ENCODE peak calls at places on chromosomes 5 and 9, in nine cellular contexts. C is neural progenitor cell, R is AG04450, U is psoas muscle, M is choroid plexus epithelial cell, I is IMR-90, V is breast epithelium, T is adipocyte, X is cardiac muscle cell. O is an unnamed sample.

GRCh38 chr9:37957664-37957953 is 53.7 kb upstream of the SLC25A51 start:
- DNase-seq in M (no peak), V (no peak), T (no peak), R (no peak), I (no peak), U (no peak), C (no peak), X (no peak), O (no peak)

GRCh38 chr5:115419794-115420585 is 123.5 kb upstream of the CCDC112 start:
- DNase-seq in V (no peak), U (no peak), I (peak; percentile 95), M (peak; percentile 96), R (peak; percentile 85), X (peak; percentile 96), C (no peak), T (peak; percentile 82), O (peak; percentile 74)

GRCh38 chr9:80185112-80185738 is 613.5 kb downstream of the TLE4 start:
- DNase-seq in T (no peak), I (no peak), R (no peak), U (no peak), C (no peak), M (no peak), X (no peak), V (no peak), O (no peak)

GRCh38 chr5:54538156-54538555 is 20.6 kb downstream of the SNX18 start:
- DNase-seq in X (no peak), U (no peak), T (no peak), I (no peak), V (no peak), M (no peak), R (no peak), C (no peak), O (no peak)

GRCh38 chr5:123156577-123157296 is 67.7 kb downstream of the PRDM6 start:
- DNase-seq in T (peak; percentile 85), C (no peak), M (peak; percentile 86), R (peak; percentile 86), X (peak; percentile 74), U (no peak), I (peak; percentile 90), V (no peak), O (no peak)

GRCh38 chr9:137407590-137408300 is 15.2 kb downstream of the EXD3 start:
- DNase-seq in I (no peak), T (no peak), X (peak; percentile 42), C (no peak), U (peak; percentile 60), R (no peak), V (no peak), M (peak; percentile 44), O (no peak)

GRCh38 chr5:67209141-67209771 is 12.7 kb upstream of the CD180 start:
- DNase-seq in M (peak; percentile 86), I (peak; percentile 72), X (peak; percentile 86), T (peak; percentile 83), R (peak; percentile 37), V (peak; percentile 82), C (peak; percentile 79), U (no peak), O (peak; percentile 30)

GRCh38 chr9:84947412-84947972 is 278.0 kb downstream of the NTRK2 start:
- DNase-seq in M (no peak), V (peak; percentile 78), I (no peak), R (no peak), C (no peak), U (no peak), T (no peak), X (no peak), O (no peak)

GRCh38 chr9:27625751-27626628 is 52.7 kb upstream of the C9orf72 start:
- DNase-seq in V (no peak), C (no peak), M (no peak), X (no peak), T (no peak), U (no peak), I (no peak), R (no peak), O (no peak)

GRCh38 chr5:171157775-171158174 is 151.3 kb upstream of the TLX3 start:
- DNase-seq in X (no peak), V (no peak), R (no peak), U (no peak), T (no peak), M (no peak), I (no peak), C (no peak), O (no peak)

GRCh38 chr9:25225938-25226760 is 452.1 kb downstream of the TUSC1 start:
- DNase-seq in X (no peak), I (no peak), C (no peak), R (no peak), T (no peak), M (no peak), V (no peak), U (no peak), O (no peak)

GRCh38 chr9:96020822-96021615 is 145.5 kb downstream of the ERCC6L2 start:
- DNase-seq in I (no peak), M (peak; percentile 31), C (peak; percentile 64), X (peak; percentile 25), U (no peak), R (no peak), T (peak; percentile 57), V (no peak), O (no peak)

GRCh38 chr9:682633-683508 is 158.6 kb upstream of the DMRT1 start:
- DNase-seq in U (no peak), I (peak; percentile 43), C (peak; percentile 31), R (no peak), M (peak; percentile 55), V (no peak), T (peak; percentile 41), X (peak; percentile 42), O (no peak)

GRCh38 chr5:19266791-19267190 is 721.2 kb downstream of the CDH18 start:
- DNase-seq in C (no peak), X (no peak), M (no peak), U (no peak), T (no peak), R (no peak), V (no peak), I (no peak), O (no peak)

GRCh38 chr9:89760123-89760522 is 155.3 kb downstream of the GADD45G start:
- DNase-seq in M (no peak), R (no peak), V (no peak), X (no peak), T (no peak), U (no peak), C (no peak), I (no peak), O (no peak)
- H3K4me3 ChIP-seq in M (no peak overlapping the region), R (no peak overlapping the region), V (no peak overlapping the region), X (no peak overlapping the region), T (no peak overlapping the region), U (no peak overlapping the region), C (no peak overlapping the region), I (no peak overlapping the region), O (no peak overlapping the region)

GRCh38 chr5:135035678-135036030 is 1.6 kb upstream of the PITX1 start:
- DNase-seq in I (no peak), T (no peak), V (no peak), R (no peak), M (no peak), C (no peak), U (no peak), X (no peak), O (no peak)

GRCh38 chr5:135033866-135034185 is 202 bp downstream of the PITX1 start:
- DNase-seq in T (no peak), M (peak; percentile 20), R (no peak), C (peak; percentile 66), X (no peak), U (no peak), I (no peak), V (no peak), O (no peak)

GRCh38 chr5:135034186-135034962 is at the start of gene PITX1:
- DNase-seq in T (peak; percentile 95), U (peak; percentile 66), I (peak; percentile 69), R (peak; percentile 53), V (no peak), X (no peak), C (peak; percentile 85), M (no peak), O (no peak)

GRCh38 chr5:135036405-135036804 is 2.4 kb upstream of the PITX1 start:
- DNase-seq in I (no peak), X (no peak), C (no peak), U (no peak), R (no peak), T (no peak), M (no peak), V (no peak), O (no peak)

DNA sequence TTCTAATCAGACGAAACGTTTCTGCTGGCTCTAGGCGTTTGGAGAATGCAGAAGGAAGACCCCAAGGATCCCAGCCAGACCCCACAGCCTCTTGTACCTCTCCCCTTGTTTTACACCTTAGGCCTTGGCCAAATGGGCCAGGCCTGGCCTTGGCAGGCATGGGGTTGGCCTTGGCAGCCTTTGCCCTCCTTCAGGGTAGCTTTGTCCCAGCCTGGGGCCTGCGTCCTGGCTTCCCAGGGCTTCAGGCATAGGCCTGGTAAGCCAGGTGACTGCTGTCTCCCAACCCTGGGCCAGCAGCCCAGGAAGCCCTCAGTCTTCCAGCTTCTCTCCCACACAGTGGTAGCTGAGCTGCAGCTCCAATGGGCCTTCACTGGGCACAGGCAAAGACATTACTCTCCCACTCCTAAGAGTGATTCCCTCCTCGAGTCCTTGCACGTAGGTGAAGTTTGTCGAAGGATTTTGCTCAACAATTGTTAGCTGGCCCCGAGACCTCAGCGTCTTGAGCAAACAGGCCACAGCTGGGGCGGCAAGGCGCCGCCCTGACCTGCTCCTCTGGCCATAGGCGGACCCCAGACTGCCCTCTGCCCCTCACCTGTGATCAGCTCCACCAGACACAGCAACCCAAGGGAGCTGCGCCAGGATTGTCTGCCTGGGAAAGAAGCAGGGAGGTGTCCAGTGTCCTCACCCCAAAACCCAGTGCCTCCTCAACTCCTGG is 1.1 kb upstream of the PITX1 start:
- DNase-seq in U (no peak), M (no peak), X (no peak), R (no peak), T (peak; percentile 46), C (no peak), V (no peak), I (no peak), O (no peak)
- H3K4me3 ChIP-seq in U (peak overlapping the region; percentile 85), M (no peak overlapping the region), X (no peak overlapping the region), R (peak overlapping the region; percentile 89), T (no peak overlapping the region), C (peak overlapping the region; percentile 40), V (no peak overlapping the region), I (peak overlapping the region; percentile 47), O (no peak overlapping the region)

DNA sequence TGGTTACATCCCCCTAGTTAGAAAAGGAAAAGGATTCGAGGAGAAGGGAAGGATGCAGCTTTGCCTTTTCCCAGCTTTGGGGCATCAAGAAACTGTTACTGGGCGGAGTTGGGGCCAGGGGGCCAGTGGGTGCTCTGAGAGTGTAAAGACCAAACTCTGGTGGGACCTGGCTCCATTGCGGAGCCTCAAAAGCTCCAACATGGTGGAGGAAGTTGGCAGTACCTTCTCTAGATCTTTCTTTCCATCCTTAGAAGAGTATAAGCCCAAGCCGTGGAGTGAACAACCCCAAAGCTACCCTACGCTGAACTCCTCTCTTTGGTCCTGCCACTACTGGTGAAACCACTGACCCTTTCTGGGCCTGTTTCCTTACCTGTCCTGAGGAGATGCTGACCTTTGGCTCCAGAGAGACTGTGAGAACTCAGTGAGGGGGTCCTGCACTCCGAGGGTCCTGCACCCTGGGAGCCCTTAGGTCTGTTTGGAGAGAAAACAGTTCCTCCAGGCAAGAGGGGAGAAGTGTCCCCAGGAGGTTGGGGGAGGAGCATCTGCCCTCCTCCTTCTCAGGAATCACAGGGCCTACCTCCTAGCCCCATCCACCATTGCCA is 1.1 kb upstream of the BARX1 start:
- DNase-seq in I (no peak), X (no peak), C (no peak), V (no peak), R (no peak), M (no peak), T (no peak), U (no peak), O (no peak)
- H3K4me3 ChIP-seq in I (no peak overlapping the region), X (no peak overlapping the region), C (peak overlapping the region; percentile 50), V (no peak overlapping the region), R (no peak overlapping the region), M (no peak overlapping the region), T (no peak overlapping the region), U (peak overlapping the region; percentile 50), O (no peak overlapping the region)

GRCh38 chr9:123373941-123374340 is 17.9 kb downstream of the CRB2 start:
- DNase-seq in V (no peak), I (no peak), U (no peak), M (no peak), T (no peak), X (peak; percentile 44), R (no peak), C (peak; percentile 95), O (no peak)
- H3K4me3 ChIP-seq in V (no peak overlapping the region), I (no peak overlapping the region), U (no peak overlapping the region), M (no peak overlapping the region), T (no peak overlapping the region), X (no peak overlapping the region), R (no peak overlapping the region), C (no peak overlapping the region), O (no peak overlapping the region)